ENCODE peak calls at places on chromosomes 1 and 21, in four cellular contexts. O is IMR-90, Q is mesendoderm, C is H1. X is an unnamed sample.

GRCh38 chr1:3504151-3504822 is 49.8 kb downstream of the ARHGEF16 start:
- DNase-seq in O (peak), Q (no peak), C (no peak), X (no peak)

GRCh38 chr1:96962807-96963206 is 241.2 kb downstream of the PTBP2 start:
- DNase-seq in O (peak), Q (no peak), C (no peak), X (no peak)

GRCh38 chr1:161481624-161482392 is 23.4 kb upstream of the FCGR2A start:
- DNase-seq in O (no peak), Q (no peak), C (no peak), X (no peak)

GRCh38 chr1:91578320-91579109 is 77.9 kb downstream of the CDC7 start:
- DNase-seq in O (no peak), Q (no peak), C (no peak), X (no peak)

GRCh38 chr1:199084293-199084692 is 445.5 kb downstream of the PTPRC start:
- DNase-seq in O (peak), Q (peak), C (no peak), X (no peak)

GRCh38 chr1:38690790-38691189 is 168.8 kb downstream of the RRAGC start:
- DNase-seq in O (peak), Q (no peak), C (no peak), X (no peak)

GRCh38 chr1:156226116-156226538 is 13.3 kb downstream of the PMF1 start:
- DNase-seq in O (no peak), Q (no peak), C (no peak), X (no peak)

GRCh38 chr21:39060485-39061099 is 122.7 kb downstream of the PSMG1 start:
- DNase-seq in O (no peak), Q (no peak), C (no peak), X (no peak)

GRCh38 chr1:170063109-170063826 is 11.2 kb downstream of the KIFAP3 start:
- DNase-seq in O (peak), Q (no peak), C (no peak), X (no peak)

GRCh38 chr1:161440312-161440894 is 64.9 kb upstream of the FCGR2A start:
- DNase-seq in O (peak), Q (peak), C (peak), X (peak)

GRCh38 chr1:8252266-8252951 is 65.5 kb upstream of the SLC45A1 start:
- DNase-seq in O (no peak), Q (no peak), C (no peak), X (no peak)

GRCh38 chr1:184838374-184838995 is 83.8 kb upstream of the EDEM3 start:
- DNase-seq in O (peak), Q (no peak), C (no peak), X (no peak)

GRCh38 chr21:15731243-15731613 is 1.4 kb downstream of the USP25 start:
- DNase-seq in O (no peak), Q (no peak), C (no peak), X (no peak)

GRCh38 chr1:30378991-30379581 is 344.3 kb downstream of the MATN1 start:
- DNase-seq in O (peak), Q (no peak), C (no peak), X (no peak)

GRCh38 chr1:24450321-24450720 is 34.7 kb downstream of the NIPAL3 start:
- DNase-seq in O (no peak), Q (no peak), C (no peak), X (no peak)

GRCh38 chr1:92601044-92601443 is 114.3 kb upstream of the GFI1 start:
- DNase-seq in O (no peak), Q (no peak), C (no peak), X (no peak)

GRCh38 chr1:56531624-56532358 is 47.6 kb downstream of the PLPP3 start:
- DNase-seq in O (no peak), Q (no peak), C (no peak), X (no peak)

GRCh38 chr21:44517175-44517899 is 22.7 kb downstream of the KRTAP10-1 start:
- DNase-seq in O (peak), Q (peak), C (no peak), X (peak)

GRCh38 chr1:109025691-109026090 is 16.2 kb downstream of the WDR47 start:
- DNase-seq in O (peak), Q (no peak), C (no peak), X (no peak)

GRCh38 chr1:246110343-246111219 is 396.5 kb downstream of the SMYD3 start:
- DNase-seq in O (peak), Q (peak), C (no peak), X (no peak)

GRCh38 chr1:55893155-55893554 is 678.0 kb upstream of the USP24 start:
- DNase-seq in O (peak), Q (peak), C (no peak), X (no peak)

GRCh38 chr1:110212165-110213142 is 2.3 kb downstream of the KCNC4 start:
- DNase-seq in O (no peak), Q (peak), C (no peak), X (peak)

GRCh38 chr1:96715482-96715881 is 6.1 kb upstream of the PTBP2 start:
- DNase-seq in O (no peak), Q (peak), C (no peak), X (peak)

GRCh38 chr1:48206371-48206770 is 16.1 kb upstream of the SLC5A9 start:
- DNase-seq in O (no peak), Q (no peak), C (no peak), X (no peak)

GRCh38 chr1:207145401-207146058 is 41.5 kb downstream of the C4BPA start:
- DNase-seq in O (no peak), Q (no peak), C (no peak), X (no peak)

GRCh38 chr1:26602378-26602959 is 72.9 kb downstream of the RPS6KA1 start:
- DNase-seq in O (peak), Q (peak), C (no peak), X (no peak)

DNA sequence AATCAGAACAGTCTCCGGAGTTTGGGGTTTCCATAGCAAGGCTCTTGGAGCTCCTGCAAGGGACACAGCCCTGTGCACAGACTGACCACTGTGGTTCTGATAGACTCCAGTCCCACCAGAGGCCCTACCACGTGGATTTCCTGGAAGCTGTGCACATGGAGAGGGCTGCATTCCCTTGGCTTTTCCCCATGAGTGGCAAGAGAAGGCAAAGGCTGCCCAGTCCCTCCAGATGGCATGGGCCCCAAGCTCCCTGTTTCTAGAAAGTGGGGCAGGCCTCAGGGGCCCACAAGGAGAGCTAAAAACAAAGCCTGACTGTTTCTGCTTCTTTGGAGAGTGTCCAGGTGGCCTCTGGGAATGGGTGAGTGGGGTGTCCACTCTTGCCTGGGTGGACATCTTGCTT is 87.5 kb downstream of the DDX20 start:
- DNase-seq in O (no peak), Q (no peak), C (no peak), X (no peak)
- H4K5ac ChIP-seq in O (no peak), Q (no peak), C (no peak), X (no peak)

GRCh38 chr1:66327582-66327981 is 206.4 kb upstream of the SGIP1 start:
- DNase-seq in O (no peak), Q (no peak), C (no peak), X (no peak)
- H4K5ac ChIP-seq in O (no peak), Q (no peak), C (no peak), X (no peak)

GRCh38 chr21:36554411-36555157 is 74.7 kb upstream of the CLDN14 start:
- DNase-seq in O (no peak), Q (peak), C (no peak), X (no peak)

GRCh38 chr21:36552458-36552800 is 72.5 kb upstream of the CLDN14 start:
- DNase-seq in O (no peak), Q (no peak), C (no peak), X (no peak)

GRCh38 chr21:36555199-36555598 is 75.3 kb upstream of the CLDN14 start:
- DNase-seq in O (no peak), Q (no peak), C (no peak), X (no peak)

GRCh38 chr21:36551731-36552457 is 72.0 kb upstream of the CLDN14 start:
- DNase-seq in O (peak), Q (no peak), C (no peak), X (no peak)

DNA sequence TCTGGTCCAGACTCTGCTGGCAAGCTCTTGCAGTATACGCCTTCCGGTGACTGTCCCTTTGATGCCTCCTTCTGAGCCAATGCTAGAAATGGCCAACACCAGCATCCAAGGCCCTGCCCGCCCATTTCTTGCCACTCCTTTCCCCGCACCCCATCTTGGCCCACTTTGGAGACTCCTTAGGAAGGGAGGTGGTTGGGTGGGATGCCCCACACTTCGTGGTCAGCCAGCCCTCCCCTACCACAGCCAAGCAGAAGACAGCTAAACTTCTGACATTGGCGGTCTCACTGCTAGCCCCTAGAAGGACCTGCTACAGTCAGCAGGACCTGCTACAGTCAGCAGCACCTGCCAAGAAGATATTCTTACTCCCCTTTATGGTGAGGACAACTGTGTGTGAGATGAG is 73.5 kb upstream of the CLDN14 start:
- DNase-seq in O (no peak), Q (no peak), C (no peak), X (no peak)
- H4K5ac ChIP-seq in O (no peak), Q (no peak), C (no peak), X (no peak)

GRCh38 chr1:51295926-51296325 is 34.4 kb downstream of the TTC39A start:
- DNase-seq in O (no peak), Q (no peak), C (no peak), X (peak)

GRCh38 chr1:51293898-51294515 is 36.4 kb downstream of the TTC39A start:
- DNase-seq in O (no peak), Q (no peak), C (no peak), X (no peak)

GRCh38 chr1:51297401-51298321 is 32.7 kb downstream of the TTC39A start:
- DNase-seq in O (no peak), Q (no peak), C (no peak), X (no peak)

GRCh38 chr1:51296379-51297357 is 33.7 kb downstream of the TTC39A start:
- DNase-seq in O (peak), Q (peak), C (peak), X (peak)

GRCh38 chr1:51294566-51295184 is 35.7 kb downstream of the TTC39A start:
- DNase-seq in O (no peak), Q (no peak), C (no peak), X (no peak)
- H4K5ac ChIP-seq in O (no peak), Q (no peak), C (no peak), X (no peak)